ENCODE peak calls at places on chromosomes 13 and 19, in seven cellular contexts. V, F, X, G, J, B and S are unnamed samples.

GRCh38 chr13:51920267-51920666 is 58.5 kb downstream of the CCDC70 start:
- DNase-seq in V (no peak), F (no peak), X (no peak), G (no peak), J (no peak), B (no peak), S (no peak)

GRCh38 chr19:45769054-45769782 is at the start of gene SIX5:
- DNase-seq in V (peak; percentile 89), F (peak; percentile 99), X (peak; percentile 100), G (peak; percentile 99), J (peak; percentile 100), B (peak; percentile 98), S (peak; percentile 99)

GRCh38 chr13:23901365-23901764 is 4.1 kb upstream of the C1QTNF9B start:
- DNase-seq in V (peak; percentile 70), F (no peak), X (no peak), G (no peak), J (no peak), B (no peak), S (peak; percentile 41)

GRCh38 chr19:38649305-38650179 is 2.1 kb downstream of the ACTN4 start:
- DNase-seq in V (peak; percentile 65), F (no peak), X (peak; percentile 81), G (no peak), J (peak; percentile 72), B (no peak), S (peak; percentile 38)

GRCh38 chr19:51097166-51097736 is 11.0 kb downstream of the CTU1 start:
- DNase-seq in V (peak; percentile 90), F (peak; percentile 65), X (peak; percentile 75), G (peak; percentile 66), J (peak; percentile 86), B (peak; percentile 54), S (peak; percentile 48)

GRCh38 chr13:100088648-100089601 is at the start of gene PCCA:
- DNase-seq in V (peak; percentile 72), F (peak; percentile 95), X (peak; percentile 84), G (peak; percentile 95), J (peak; percentile 96), B (peak; percentile 90), S (peak; percentile 98)

GRCh38 chr13:32175943-32176342 is 139.2 kb downstream of the ZAR1L start:
- DNase-seq in V (no peak), F (no peak), X (no peak), G (no peak), J (no peak), B (no peak), S (no peak)

GRCh38 chr13:76293751-76294150 is 592.5 kb downstream of the KCTD12 start:
- DNase-seq in V (peak; percentile 43), F (peak; percentile 39), X (peak; percentile 1), G (peak; percentile 25), J (no peak), B (no peak), S (peak; percentile 34)

GRCh38 chr19:35123573-35123972 is 8.0 kb downstream of the FXYD3 start:
- DNase-seq in V (peak; percentile 72), F (no peak), X (no peak), G (no peak), J (peak; percentile 57), B (no peak), S (peak; percentile 29)

GRCh38 chr19:18789883-18790565 is 1.1 kb downstream of the COMP start:
- DNase-seq in V (no peak), F (peak; percentile 40), X (no peak), G (peak; percentile 41), J (no peak), B (no peak), S (no peak)

GRCh38 chr13:31968473-31968872 is 63.1 kb upstream of the FRY start:
- DNase-seq in V (no peak), F (peak; percentile 47), X (no peak), G (peak; percentile 39), J (peak; percentile 42), B (no peak), S (peak; percentile 25)

GRCh38 chr13:80359459-80360297 is 18.8 kb upstream of the SPRY2 start:
- DNase-seq in V (no peak), F (peak; percentile 62), X (no peak), G (peak; percentile 74), J (no peak), B (no peak), S (no peak)

GRCh38 chr19:49801966-49802661 is 11.0 kb downstream of the FUZ start:
- DNase-seq in V (no peak), F (peak; percentile 93), X (peak; percentile 77), G (peak; percentile 93), J (peak; percentile 90), B (peak; percentile 93), S (peak; percentile 93)

GRCh38 chr13:63086286-63086685 is 1670.6 kb upstream of the PCDH20 start:
- DNase-seq in V (no peak), F (no peak), X (no peak), G (no peak), J (no peak), B (no peak), S (no peak)

GRCh38 chr19:392375-392970 is 16.5 kb downstream of the C2CD4C start:
- DNase-seq in V (no peak), F (no peak), X (no peak), G (no peak), J (no peak), B (peak; percentile 10), S (no peak)

GRCh38 chr13:25406377-25406776 is 34.6 kb downstream of the ATP8A2 start:
- DNase-seq in V (peak; percentile 7), F (no peak), X (peak; percentile 4), G (no peak), J (no peak), B (no peak), S (no peak)

GRCh38 chr13:75864718-75865117 is 228.6 kb downstream of the LMO7 start:
- DNase-seq in V (peak; percentile 97), F (peak; percentile 68), X (peak; percentile 56), G (peak; percentile 63), J (no peak), B (no peak), S (peak; percentile 24)

GRCh38 chr13:21673592-21674270 is 2.9 kb downstream of the FGF9 start:
- DNase-seq in V (no peak), F (peak; percentile 38), X (peak; percentile 39), G (peak; percentile 37), J (peak; percentile 57), B (no peak), S (peak; percentile 19)

GRCh38 chr13:103884139-103884723 is 818.0 kb upstream of the SLC10A2 start:
- DNase-seq in V (no peak), F (no peak), X (no peak), G (no peak), J (no peak), B (no peak), S (no peak)

GRCh38 chr19:14599548-14600147 is 16.8 kb downstream of the CLEC17A start:
- DNase-seq in V (no peak), F (no peak), X (no peak), G (no peak), J (no peak), B (no peak), S (no peak)
- TF ChIP-seq CTCF in V (no peak), F (no peak), X (no peak), G (no peak), J (no peak), B (no peak), S (no peak)

GRCh38 chr19:16830679-16831078 is 1.5 kb downstream of the SIN3B start:
- DNase-seq in V (no peak), F (peak; percentile 61), X (no peak), G (peak; percentile 55), J (no peak), B (no peak), S (peak; percentile 31)
- H3K4me3 ChIP-seq in V (no peak overlapping the region), F (no peak overlapping the region), X (peak overlapping the region; percentile 81), G (peak overlapping the region; percentile 92), J (no peak overlapping the region), B (peak overlapping the region; percentile 86), S (peak overlapping the region; percentile 65)

DNA sequence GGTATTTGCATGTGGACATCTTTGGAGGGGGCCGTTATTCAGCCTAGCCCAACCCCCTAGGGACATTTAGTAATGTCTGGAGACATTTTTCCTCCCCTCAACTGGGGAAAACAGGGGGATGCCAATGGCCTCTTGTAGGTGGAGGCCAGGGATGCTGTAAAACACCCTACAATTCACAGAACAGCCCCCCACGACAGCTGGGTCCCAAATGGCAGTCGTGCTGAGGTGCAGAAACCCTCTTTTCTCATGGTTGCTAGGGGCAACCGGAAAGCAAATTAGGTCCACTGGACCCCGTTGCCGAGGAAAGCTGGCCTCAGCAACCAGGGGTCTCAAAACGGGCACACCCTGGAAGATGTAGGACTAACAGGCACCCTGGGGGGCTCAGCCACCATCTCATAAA is 14.6 kb downstream of the TMEM150B start:
- DNase-seq in V (no peak), F (no peak), X (no peak), G (no peak), J (no peak), B (no peak), S (no peak)
- TF ChIP-seq CTCF in V (no peak), F (no peak), X (no peak), G (no peak), J (no peak), B (no peak), S (no peak)

GRCh38 chr19:4582112-4582553 is 22.6 kb upstream of the SEMA6B start:
- DNase-seq in V (no peak), F (no peak), X (no peak), G (no peak), J (no peak), B (no peak), S (no peak)
- H3K4me3 ChIP-seq in V (no peak overlapping the region), F (no peak overlapping the region), X (no peak overlapping the region), G (no peak overlapping the region), J (no peak overlapping the region), B (peak overlapping the region; percentile 44), S (no peak overlapping the region)